ENCODE peak calls at places on chromosomes 4 and X, in four cellular contexts. H is upper lobe of left lung, D is uterus, P is Peyer's patch. O is an unnamed sample. For H3K36me3, the result is how much of the 10 kb centered on the place peaks cover.

GRCh38 chrX:2391869-2392606 is 108.7 kb downstream of the DHRSX start:
- DNase-seq in D (no peak), P (no peak), H (no peak), O (no peak)

GRCh38 chr4:140372607-140373327 is 679 bp upstream of the SCOC start:
- DNase-seq in P (no peak), D (no peak), H (no peak), O (no peak)

GRCh38 chr4:181008164-181008563 is 1235.0 kb upstream of the TENM3 start:
- DNase-seq in P (no peak), H (no peak), D (no peak), O (no peak)

GRCh38 chr4:2353222-2354107 is 65.0 kb downstream of the ZFYVE28 start:
- DNase-seq in H (peak), P (peak), D (no peak), O (peak)

GRCh38 chr4:80015407-80016189 is 57.4 kb downstream of the ANTXR2 start:
- DNase-seq in H (no peak), D (no peak), P (no peak), O (no peak)

GRCh38 chrX:44235534-44235933 is 107.9 kb downstream of the EFHC2 start:
- DNase-seq in D (no peak), P (no peak), H (no peak), O (no peak)

GRCh38 chr4:55721651-55722050 is 85.6 kb upstream of the NMU start:
- DNase-seq in H (no peak), P (no peak), D (no peak), O (no peak)

GRCh38 chrX:23381688-23382087 is 47.0 kb downstream of the PTCHD1 start:
- DNase-seq in H (no peak), D (no peak), P (no peak), O (no peak)

GRCh38 chrX:122835886-122836285 is 348.2 kb upstream of the GRIA3 start:
- DNase-seq in H (no peak), D (no peak), P (no peak), O (no peak)

GRCh38 chr4:140995058-140995457 is 138.2 kb downstream of the RNF150 start:
- DNase-seq in P (no peak), D (peak), H (no peak), O (no peak)

GRCh38 chr4:118947095-118947494 is 58.4 kb downstream of the SYNPO2 start:
- DNase-seq in H (no peak), P (no peak), D (no peak), O (no peak)

GRCh38 chr4:56388311-56388710 is 1.0 kb upstream of the AASDH start:
- DNase-seq in D (no peak), P (no peak), H (no peak), O (no peak)

GRCh38 chr4:37392540-37393255 is 148.2 kb downstream of the NWD2 start:
- DNase-seq in P (no peak), H (peak), D (peak), O (no peak)

GRCh38 chr4:85420831-85421230 is 54.1 kb upstream of the ARHGAP24 start:
- DNase-seq in P (no peak), D (no peak), H (no peak), O (no peak)

GRCh38 chr4:111630705-111631104 is 514.5 kb upstream of the FAM241A start:
- DNase-seq in H (no peak), D (no peak), P (no peak), O (no peak)
- TF ChIP-seq CTCF in H (no peak), D (no peak), P (peak), O (no peak)

DNA sequence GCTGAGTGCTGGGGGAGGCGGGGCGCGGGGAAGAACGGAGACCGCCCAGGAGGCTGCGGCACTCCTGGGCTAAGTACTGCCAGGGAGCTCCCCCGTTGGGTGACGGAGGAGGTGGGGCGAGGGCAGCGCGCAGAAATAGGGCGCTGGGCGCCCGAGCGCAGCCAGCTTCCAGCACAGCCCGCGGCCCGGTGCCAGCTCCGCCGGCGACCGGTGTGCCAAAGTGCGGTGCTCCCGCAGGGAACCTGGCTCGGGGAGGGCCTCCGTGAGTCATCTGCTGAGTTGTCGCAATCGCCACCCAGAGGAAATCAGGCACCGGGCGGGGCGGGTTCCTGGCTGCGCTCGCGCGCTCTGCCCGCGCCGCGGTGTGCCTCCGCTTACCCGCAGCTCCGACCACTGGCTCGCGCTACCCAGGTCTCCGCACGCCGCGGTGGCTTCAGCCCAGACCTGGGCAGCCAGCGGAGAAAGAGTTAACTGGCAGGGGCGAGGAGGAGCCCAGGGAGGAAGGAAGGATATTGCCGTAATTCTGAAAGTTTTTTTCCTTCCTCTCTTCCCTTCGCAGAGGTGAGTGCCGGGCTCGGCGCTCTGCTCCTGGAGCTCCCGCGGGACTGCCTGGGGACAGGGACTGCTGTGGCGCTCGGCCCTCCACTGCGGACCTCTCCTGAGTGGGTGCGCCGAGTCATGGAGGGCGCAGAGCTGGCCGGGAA is at the start of gene GPAT3:
- DNase-seq in D (peak), P (peak), H (peak), O (peak)
- TF ChIP-seq POLR2A in D (peak), P (peak), H (no peak), O (no peak)

DNA sequence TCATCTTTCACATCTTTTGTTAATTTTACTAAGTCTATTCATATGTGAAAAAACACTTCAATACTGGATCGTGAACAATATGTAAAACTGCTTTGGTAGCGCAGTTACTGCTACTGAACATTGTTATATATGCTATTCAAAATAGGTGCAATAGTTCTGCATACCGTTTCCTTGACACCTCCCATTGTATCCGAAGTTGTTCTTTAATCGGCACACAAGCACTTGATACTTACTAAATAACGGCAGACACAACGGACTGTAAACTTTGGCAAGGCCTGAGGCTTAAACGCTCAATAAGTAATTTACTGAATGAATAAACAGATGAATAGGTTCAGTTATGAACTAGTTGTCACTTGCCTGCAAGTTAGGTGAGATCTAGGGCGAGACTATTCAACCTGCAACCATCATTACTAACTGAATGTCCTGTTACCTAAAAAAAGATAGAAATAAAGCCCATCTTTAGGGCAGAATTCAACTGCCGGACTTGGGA is 620 bp downstream of the ANAPC10 start:
- DNase-seq in H (no peak), D (no peak), P (no peak), O (no peak)
- H3K36me3 ChIP-seq in H (under half), D (under half), P (under half), O (under half)

GRCh38 chr4:99117876-99118693 is 26.0 kb downstream of the ADH4 start:
- DNase-seq in D (no peak), H (no peak), P (no peak), O (no peak)
- TF ChIP-seq CTCF in D (no peak), H (no peak), P (no peak), O (no peak)

GRCh38 chr4:74453846-74454742 is 9.2 kb downstream of the AREG start:
- DNase-seq in H (no peak), P (no peak), D (no peak), O (no peak)

GRCh38 chr4:74456056-74456744 is 11.3 kb downstream of the AREG start:
- DNase-seq in D (no peak), P (no peak), H (no peak), O (no peak)

GRCh38 chr4:74453037-74453635 is 8.2 kb downstream of the AREG start:
- DNase-seq in H (no peak), P (no peak), D (no peak), O (no peak)

GRCh38 chr4:74456849-74457395 is 12.0 kb downstream of the AREG start:
- DNase-seq in P (no peak), H (no peak), D (no peak), O (no peak)

DNA sequence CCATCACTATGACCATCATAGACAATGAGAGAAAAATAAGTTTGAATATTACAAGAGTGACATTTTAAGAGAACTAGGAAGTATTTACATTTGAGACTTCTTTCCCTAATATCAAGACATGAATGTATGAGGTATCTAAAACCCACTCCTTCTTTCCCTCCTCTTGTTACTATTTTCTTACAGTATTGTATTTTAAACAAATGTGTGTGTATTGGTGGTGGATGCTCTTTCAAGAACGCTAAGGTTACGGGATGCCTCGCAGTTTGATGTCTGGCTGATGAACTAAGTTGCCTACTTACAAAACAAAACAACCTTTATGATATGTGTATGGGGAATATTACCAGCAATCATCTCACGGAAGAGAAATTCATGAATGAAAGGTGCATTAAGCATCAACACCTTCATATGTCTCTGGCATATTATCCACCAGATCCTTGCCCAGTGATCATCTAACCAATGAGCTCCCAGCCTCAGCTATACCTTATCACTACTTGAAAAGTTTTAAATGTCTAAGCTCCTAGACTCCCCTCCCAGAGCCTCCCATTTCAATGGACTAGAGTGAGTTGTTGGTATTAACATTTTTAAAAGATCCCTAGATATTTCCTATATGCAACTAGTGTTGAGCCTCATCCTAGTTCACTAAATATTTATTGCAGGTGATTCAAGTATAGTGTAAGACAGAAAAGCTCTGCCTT is 10.6 kb downstream of the AREG start:
- DNase-seq in H (no peak), P (no peak), D (no peak), O (no peak)
- TF ChIP-seq POLR2A in H (no peak), P (no peak), D (no peak), O (no peak)

GRCh38 chr4:17583944-17584343 is 6.9 kb downstream of the LAP3 start:
- DNase-seq in D (no peak), H (no peak), P (no peak), O (no peak)

GRCh38 chr4:17580969-17581368 is 4.0 kb downstream of the LAP3 start:
- DNase-seq in H (no peak), D (no peak), P (no peak), O (no peak)

GRCh38 chr4:17589355-17589754 is 12.4 kb downstream of the LAP3 start:
- DNase-seq in D (no peak), H (no peak), P (no peak), O (no peak)

GRCh38 chr4:17587094-17587822 is 10.3 kb downstream of the LAP3 start:
- DNase-seq in D (no peak), P (no peak), H (no peak), O (peak)

DNA sequence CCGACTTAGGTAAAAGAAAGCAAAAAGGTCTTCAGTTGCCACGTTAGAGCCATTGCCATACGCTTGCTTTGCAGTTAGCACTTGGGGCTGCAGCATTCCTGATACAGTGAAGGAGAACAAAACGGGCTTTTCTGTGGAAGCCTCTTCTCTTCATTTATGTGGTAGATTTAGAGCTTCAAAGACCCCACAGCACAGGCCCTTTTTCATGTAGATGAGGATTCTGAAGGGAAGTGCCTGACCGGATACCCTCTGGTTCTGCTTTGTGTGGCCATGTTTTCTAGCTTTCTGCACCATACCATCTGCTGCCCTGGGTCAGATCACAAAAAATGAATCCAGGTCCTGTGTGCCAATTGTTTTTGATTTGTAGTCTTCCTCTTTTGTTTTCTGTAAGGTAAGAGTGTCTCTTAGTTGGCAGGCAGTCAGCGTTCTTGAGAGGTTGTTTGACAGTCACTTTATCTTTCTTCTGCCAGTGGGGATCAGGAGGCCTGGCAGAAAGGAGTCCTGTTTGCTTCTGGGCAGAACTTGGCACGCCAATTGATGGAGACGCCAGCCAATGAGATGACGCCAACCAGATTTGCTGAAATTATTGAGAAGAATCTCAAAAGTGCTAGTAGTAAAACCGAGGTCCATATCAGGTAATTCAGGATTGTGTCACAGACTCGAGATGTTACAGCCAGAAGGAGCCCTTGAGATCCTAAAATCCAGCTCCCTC is 7.7 kb downstream of the LAP3 start:
- DNase-seq in H (no peak), D (no peak), P (no peak), O (no peak)
- H3K36me3 ChIP-seq in H (half or more), D (under half), P (under half), O (under half)

GRCh38 chr4:153154010-153154975 is 50.0 kb upstream of the TRIM2 start:
- DNase-seq in D (no peak), P (no peak), H (peak), O (no peak)

GRCh38 chr4:153159728-153160221 is 44.5 kb upstream of the TRIM2 start:
- DNase-seq in D (no peak), P (no peak), H (no peak), O (no peak)

GRCh38 chr4:153159016-153159415 is 45.2 kb upstream of the TRIM2 start:
- DNase-seq in H (no peak), D (no peak), P (no peak), O (no peak)

GRCh38 chr4:153153339-153153851 is 50.8 kb upstream of the TRIM2 start:
- DNase-seq in D (no peak), P (peak), H (peak), O (peak)

DNA sequence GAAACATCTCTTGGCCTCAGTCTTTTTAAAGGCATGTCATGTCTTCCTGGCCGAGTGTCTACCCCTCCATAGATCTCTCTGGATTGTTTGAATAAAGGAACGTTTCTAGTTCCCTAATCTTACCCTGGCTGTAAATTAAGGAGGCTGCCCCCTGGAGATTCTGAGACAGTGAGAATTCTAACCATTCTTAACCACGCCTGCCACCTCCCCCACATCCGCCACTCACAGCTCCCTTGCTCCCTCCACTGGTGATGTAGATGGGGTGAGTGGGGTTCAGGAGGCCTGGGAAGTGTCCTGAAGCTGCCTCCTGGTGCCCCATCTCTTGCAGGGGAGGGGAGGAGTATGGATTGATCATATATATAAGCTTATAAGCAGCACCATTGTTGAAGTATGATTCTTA is 48.0 kb upstream of the TRIM2 start:
- DNase-seq in D (no peak), P (no peak), H (no peak), O (no peak)
- TF ChIP-seq CTCF in D (no peak), P (no peak), H (no peak), O (no peak)